ENCODE peak calls at places on chromosomes 11 and 22, in five cellular contexts. S is foreskin keratinocyte; Y is stimulated activated CD4-positive, alpha-beta T cell treated with anti-CD3 and anti-CD28 coated beads, Interleukin-2, amount 100 ng/mL, for 48 hours; E is HT1080; N is activated effector memory CD4-positive, alpha-beta T cell treated with anti-CD3 and anti-CD28 coated beads, Interleukin-2, amount 50 U/mL, for 16 hours. B is an unnamed sample.

GRCh38 chr11:63917685-63918523 is 940 bp upstream of the RCOR2 start:
- DNase-seq in N (peak; percentile 71), E (no peak), S (peak; percentile 54), Y (no peak), B (peak; percentile 42)

GRCh38 chr11:70763606-70764005 is 365.3 kb downstream of the CTTN start:
- DNase-seq in E (no peak), N (no peak), S (no peak), Y (no peak), B (no peak)

GRCh38 chr11:19226378-19227195 is 14.2 kb downstream of the E2F8 start:
- DNase-seq in Y (no peak), S (no peak), N (no peak), E (no peak), B (no peak)

GRCh38 chr11:132587716-132588115 is 944.6 kb downstream of the OPCML start:
- DNase-seq in Y (no peak), S (peak; percentile 61), E (no peak), N (no peak), B (no peak)

GRCh38 chr22:49281467-49282340 is 546.0 kb downstream of the BRD1 start:
- DNase-seq in S (no peak), E (peak; percentile 82), Y (no peak), N (no peak), B (no peak)

GRCh38 chr11:67431346-67432249 is 3.3 kb downstream of the RPS6KB2 start:
- DNase-seq in N (no peak), S (no peak), E (no peak), Y (no peak), B (no peak)

GRCh38 chr11:68584097-68584496 is 100.2 kb upstream of the GAL start:
- DNase-seq in S (no peak), E (peak; percentile 20), N (peak; percentile 78), Y (peak; percentile 65), B (peak; percentile 73)

GRCh38 chr11:84884836-84885235 is 742.3 kb downstream of the DLG2 start:
- DNase-seq in S (no peak), E (no peak), Y (no peak), N (no peak), B (no peak)

GRCh38 chr22:36191106-36191836 is 10.3 kb downstream of the APOL4 start:
- DNase-seq in S (no peak), E (no peak), N (peak; percentile 30), Y (no peak), B (no peak)

GRCh38 chr22:26890870-26891269 is 233.5 kb downstream of the MIAT start:
- DNase-seq in S (no peak), Y (no peak), N (no peak), E (no peak), B (no peak)

GRCh38 chr11:31412946-31413345 is 43.3 kb downstream of the DNAJC24 start:
- DNase-seq in Y (no peak), E (peak; percentile 27), N (no peak), S (peak; percentile 53), B (no peak)

GRCh38 chr11:95095858-95096587 is 6.4 kb downstream of the ENDOD1 start:
- DNase-seq in Y (no peak), S (no peak), N (no peak), E (peak; percentile 64), B (no peak)

GRCh38 chr11:114280696-114281095 is 15.5 kb upstream of the NNMT start:
- DNase-seq in S (no peak), Y (no peak), N (no peak), E (peak; percentile 87), B (peak; percentile 15)

GRCh38 chr22:38554281-38554680 is 15.7 kb downstream of the DMC1 start:
- DNase-seq in S (no peak), Y (no peak), E (no peak), N (no peak), B (no peak)

GRCh38 chr22:43828711-43829447 is 16.8 kb upstream of the EFCAB6 start:
- DNase-seq in E (no peak), S (no peak), Y (no peak), N (peak; percentile 27), B (no peak)

GRCh38 chr22:41302016-41302767 is 867 bp downstream of the ZC3H7B start:
- DNase-seq in N (peak; percentile 65), Y (no peak), E (no peak), S (no peak), B (peak; percentile 21)

GRCh38 chr11:64805481-64805880 is 2.5 kb upstream of the MAP4K2 start:
- DNase-seq in S (no peak), Y (no peak), E (no peak), N (no peak), B (no peak)

GRCh38 chr11:29227816-29228215 is 789.0 kb downstream of the KCNA4 start:
- DNase-seq in N (no peak), S (no peak), Y (no peak), E (no peak), B (no peak)

GRCh38 chr11:86091566-86091965 is 22.7 kb upstream of the PICALM start:
- DNase-seq in E (peak; percentile 17), Y (no peak), N (no peak), S (peak; percentile 67), B (no peak)

GRCh38 chr11:118892515-118892914 is 8.8 kb downstream of the CXCR5 start:
- DNase-seq in Y (no peak), N (peak; percentile 82), E (no peak), S (no peak), B (peak; percentile 69)

GRCh38 chr11:16352707-16353106 is 3.6 kb downstream of the SOX6 start:
- DNase-seq in E (no peak), Y (no peak), N (no peak), S (no peak), B (no peak)

GRCh38 chr22:43919106-43919965 is 4.3 kb upstream of the PNPLA3 start:
- DNase-seq in N (no peak), Y (no peak), E (no peak), S (peak; percentile 45), B (no peak)

GRCh38 chr11:26584818-26585217 is 12.8 kb upstream of the MUC15 start:
- DNase-seq in S (peak; percentile 60), Y (no peak), N (no peak), E (no peak), B (no peak)

GRCh38 chr11:1341928-1342524 is 32.6 kb upstream of the TOLLIP start:
- DNase-seq in S (peak; percentile 31), E (no peak), N (peak; percentile 43), Y (no peak), B (peak; percentile 6)

GRCh38 chr11:61950035-61950547 is at the start of gene BEST1:
- DNase-seq in Y (no peak), S (no peak), E (no peak), N (no peak), B (no peak)

GRCh38 chr22:49650336-49651241 is 177.1 kb downstream of the BRD1 start:
- DNase-seq in E (no peak), Y (no peak), N (no peak), S (no peak), B (no peak)

GRCh38 chr11:109426442-109426841 is 4.5 kb downstream of the C11orf87 start:
- DNase-seq in S (peak; percentile 56), Y (no peak), E (no peak), N (no peak), B (no peak)

GRCh38 chr11:104926771-104927470 is 28.7 kb upstream of the CASP12 start:
- DNase-seq in N (no peak), Y (no peak), E (no peak), S (no peak), B (no peak)